ENCODE peak calls at places on chromosomes 2 and 18, in seven cellular contexts. G is SK-N-SH; P is activated B cell treated with CpG ODN at 0.5 μM for 24 hours; F is astrocyte of the spinal cord; L is fibroblast of mammary gland; V is CD8-positive, alpha-beta T cell; N is lower leg skin. B is an unnamed sample.

GRCh38 chr2:236174608-236175001 is 6.4 kb upstream of the GBX2 start:
- DNase-seq in G (no peak), P (no peak), F (no peak), L (no peak), V (no peak), N (no peak), B (no peak)

GRCh38 chr2:201237486-201238241 is 22.7 kb upstream of the CASP8 start:
- DNase-seq in G (no peak), P (no peak), F (no peak), L (no peak), V (no peak), N (no peak), B (no peak)

GRCh38 chr2:18282026-18282425 is 278.4 kb downstream of the RDH14 start:
- DNase-seq in G (no peak), P (no peak), F (no peak), L (no peak), V (no peak), N (no peak), B (no peak)

GRCh38 chr18:42828881-42829280 is 286.6 kb downstream of the RIT2 start:
- DNase-seq in G (no peak), P (no peak), F (no peak), L (no peak), V (no peak), N (no peak), B (no peak)

GRCh38 chr2:84288335-84288734 is 170.7 kb downstream of the SUCLG1 start:
- DNase-seq in G (no peak), P (no peak), F (no peak), L (no peak), V (no peak), N (no peak), B (no peak)

GRCh38 chr2:98296435-98296834 is 49.8 kb upstream of the CNGA3 start:
- DNase-seq in G (no peak), P (no peak), F (no peak), L (no peak), V (no peak), N (no peak), B (no peak)

GRCh38 chr2:45922577-45922988 is 271.1 kb downstream of the PRKCE start:
- DNase-seq in G (peak), P (no peak), F (peak), L (no peak), V (no peak), N (no peak), B (no peak)

GRCh38 chr2:174059178-174059874 is 94.2 kb upstream of the SP3 start:
- DNase-seq in G (no peak), P (no peak), F (peak), L (peak), V (no peak), N (no peak), B (no peak)

GRCh38 chr2:195898505-195898904 is 170.1 kb downstream of the DNAH7 start:
- DNase-seq in G (peak), P (no peak), F (peak), L (peak), V (no peak), N (peak), B (no peak)

GRCh38 chr18:41745166-41746049 is 209.6 kb upstream of the PIK3C3 start:
- DNase-seq in G (peak), P (no peak), F (peak), L (peak), V (no peak), N (no peak), B (no peak)

GRCh38 chr2:8144785-8145184 is 537.1 kb upstream of the ID2 start:
- DNase-seq in G (no peak), P (no peak), F (peak), L (peak), V (no peak), N (no peak), B (no peak)

GRCh38 chr2:9639740-9640337 is 9.0 kb upstream of the YWHAQ start:
- DNase-seq in G (no peak), P (no peak), F (no peak), L (no peak), V (no peak), N (no peak), B (no peak)

GRCh38 chr18:11995445-11996189 is 14.3 kb downstream of the IMPA2 start:
- DNase-seq in G (peak), P (peak), F (peak), L (peak), V (peak), N (peak), B (peak)
- TF ChIP-seq CTCF in G (peak), P (no peak), F (peak), L (peak), V (peak), N (no peak), B (peak)

GRCh38 chr2:183490930-183491329 is 366.7 kb downstream of the NUP35 start:
- DNase-seq in G (no peak), P (no peak), F (peak), L (peak), V (no peak), N (no peak), B (no peak)

GRCh38 chr2:183495589-183496267 is 371.5 kb downstream of the NUP35 start:
- DNase-seq in G (no peak), P (no peak), F (no peak), L (no peak), V (no peak), N (no peak), B (no peak)

GRCh38 chr2:183493060-183493459 is 368.8 kb downstream of the NUP35 start:
- DNase-seq in G (no peak), P (no peak), F (no peak), L (no peak), V (no peak), N (no peak), B (no peak)

DNA sequence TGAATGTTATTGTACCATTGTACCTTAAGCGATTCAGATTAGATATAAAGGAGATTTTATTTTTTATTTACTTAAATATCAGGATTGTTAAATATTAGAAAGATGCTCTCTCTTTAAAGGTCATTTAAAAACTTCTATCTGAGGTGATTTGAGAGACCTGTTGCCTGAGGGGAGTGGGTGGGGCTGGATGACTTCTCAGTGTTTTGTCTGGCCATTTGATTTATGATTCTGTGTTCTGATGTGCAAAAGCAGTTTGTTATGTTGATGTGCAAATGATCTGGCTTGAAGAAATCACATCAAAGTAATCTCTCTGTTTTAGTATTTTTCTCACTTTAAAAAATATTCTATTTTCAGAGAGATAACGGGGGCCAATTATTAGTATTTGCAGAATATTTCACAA is 370.8 kb downstream of the NUP35 start:
- DNase-seq in G (no peak), P (no peak), F (no peak), L (no peak), V (no peak), N (no peak), B (no peak)
- TF ChIP-seq CTCF in G (no peak), P (no peak), F (no peak), L (no peak), V (no peak), N (no peak), B (no peak)

GRCh38 chr18:38966846-38967245 is 1401.2 kb upstream of the CELF4 start:
- DNase-seq in G (no peak), P (no peak), F (no peak), L (no peak), V (no peak), N (no peak), B (no peak)

GRCh38 chr18:38961880-38962279 is 1396.3 kb upstream of the CELF4 start:
- DNase-seq in G (no peak), P (no peak), F (no peak), L (no peak), V (no peak), N (no peak), B (no peak)

GRCh38 chr18:38963943-38964660 is 1398.5 kb upstream of the CELF4 start:
- DNase-seq in G (no peak), P (no peak), F (no peak), L (no peak), V (no peak), N (no peak), B (no peak)
- TF ChIP-seq CTCF in G (no peak), P (no peak), F (no peak), L (no peak), V (no peak), N (no peak), B (no peak)

GRCh38 chr18:12236934-12237832 is 17.0 kb upstream of the CIDEA start:
- DNase-seq in G (peak), P (peak), F (peak), L (peak), V (peak), N (no peak), B (peak)

GRCh38 chr18:12236141-12236540 is 18.0 kb upstream of the CIDEA start:
- DNase-seq in G (no peak), P (no peak), F (no peak), L (no peak), V (no peak), N (no peak), B (no peak)

GRCh38 chr18:12231986-12232385 is 22.2 kb upstream of the CIDEA start:
- DNase-seq in G (no peak), P (no peak), F (no peak), L (no peak), V (no peak), N (no peak), B (no peak)

GRCh38 chr18:12233378-12233777 is 20.8 kb upstream of the CIDEA start:
- DNase-seq in G (no peak), P (no peak), F (peak), L (no peak), V (no peak), N (no peak), B (no peak)

DNA sequence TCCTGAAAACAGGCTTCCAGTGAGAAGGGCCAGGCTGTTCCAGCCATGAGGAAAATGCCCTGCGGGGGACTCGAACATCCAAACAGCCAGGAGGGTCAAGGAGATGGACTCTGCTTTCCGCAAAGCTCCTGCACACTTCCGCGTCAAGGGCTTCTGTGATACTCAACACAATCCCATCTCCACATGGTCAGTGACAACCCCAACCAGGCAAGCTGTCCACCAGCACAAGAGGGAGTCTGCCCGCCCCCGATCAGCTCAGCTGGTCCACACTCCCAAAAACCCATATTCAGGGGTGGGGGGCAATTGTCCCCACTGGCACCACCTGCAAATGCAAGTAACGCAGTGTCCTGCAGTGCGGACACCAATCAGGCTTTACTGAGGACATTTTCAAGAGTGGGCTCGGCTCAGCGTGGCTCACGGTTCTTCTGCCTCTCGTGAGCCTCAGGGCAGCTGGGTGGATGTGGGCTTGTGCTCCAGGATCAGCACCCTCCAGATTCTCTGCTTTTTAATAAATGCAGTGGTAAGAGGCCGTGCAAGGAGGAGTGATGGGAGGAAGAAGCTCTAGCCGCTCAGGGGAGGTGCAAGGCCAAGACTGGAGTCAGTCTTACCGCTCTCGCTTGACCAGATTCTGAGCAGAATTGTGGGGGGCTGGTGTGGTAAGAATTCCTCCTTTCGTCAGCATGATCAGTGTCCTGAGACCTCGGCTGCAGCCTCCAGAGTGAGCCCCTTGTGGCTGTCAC is 19.5 kb upstream of the CIDEA start:
- DNase-seq in G (no peak), P (no peak), F (no peak), L (no peak), V (no peak), N (no peak), B (no peak)
- TF ChIP-seq CTCF in G (no peak), P (no peak), F (no peak), L (no peak), V (no peak), N (no peak), B (no peak)

B was measured in natural killer cell.